ENCODE peak calls at places on chromosomes 3 and 15, in eight cellular contexts. H, I, M, E, B, P, X and A are unnamed samples.

GRCh38 chr3:173191611-173192010 is 50.6 kb upstream of the SPATA16 start:
- DNase-seq in P (no peak), X (no peak), B (no peak), H (no peak), I (no peak), M (peak), E (no peak), A (no peak)

GRCh38 chr3:186307594-186307993 is 54.4 kb downstream of the DGKG start:
- DNase-seq in B (peak), M (peak), E (no peak), I (no peak), X (no peak), H (no peak), P (no peak), A (no peak)

GRCh38 chr3:50575372-50575771 is 6.0 kb downstream of the HEMK1 start:
- DNase-seq in P (no peak), M (peak), E (no peak), X (no peak), I (no peak), H (no peak), B (no peak), A (no peak)

GRCh38 chr15:100572362-100572983 is 29.5 kb downstream of the LINS1 start:
- DNase-seq in X (no peak), M (peak), H (no peak), I (no peak), P (no peak), E (no peak), B (peak), A (no peak)

GRCh38 chr3:181794036-181794790 is 82.5 kb downstream of the SOX2 start:
- DNase-seq in M (no peak), H (no peak), P (no peak), X (no peak), B (no peak), E (no peak), I (no peak), A (no peak)

GRCh38 chr15:34360298-34360697 is 6.7 kb downstream of the LPCAT4 start:
- DNase-seq in H (no peak), P (no peak), B (no peak), E (no peak), M (no peak), I (no peak), X (no peak), A (no peak)

GRCh38 chr3:197023241-197023997 is 6.2 kb downstream of the MELTF start:
- DNase-seq in E (no peak), P (no peak), B (no peak), I (peak), X (no peak), H (no peak), M (no peak), A (no peak)

GRCh38 chr3:134718736-134719135 is 67.9 kb upstream of the KY start:
- DNase-seq in H (no peak), M (peak), E (no peak), P (no peak), B (peak), I (no peak), X (no peak), A (no peak)

GRCh38 chr15:22979699-22980188 is 424 bp downstream of the CYFIP1 start:
- DNase-seq in X (peak), B (peak), M (peak), E (no peak), P (peak), H (peak), I (no peak), A (peak)

GRCh38 chr3:141828487-141829284 is 47.8 kb upstream of the ATP1B3 start:
- DNase-seq in X (no peak), I (no peak), E (peak), H (no peak), B (peak), M (peak), P (no peak), A (peak)

GRCh38 chr15:85120351-85121113 is 138.9 kb downstream of the PDE8A start:
- DNase-seq in B (no peak), M (no peak), I (no peak), H (no peak), X (no peak), E (no peak), P (no peak), A (no peak)

GRCh38 chr15:101126618-101127502 is 125.0 kb downstream of the CHSY1 start:
- DNase-seq in I (no peak), P (no peak), E (no peak), H (no peak), M (peak), X (no peak), B (peak), A (no peak)

GRCh38 chr3:151047636-151048035 is 37.8 kb upstream of the MED12L start:
- DNase-seq in X (no peak), B (peak), H (no peak), E (no peak), P (no peak), M (peak), I (no peak), A (no peak)

GRCh38 chr3:5710718-5711117 is 523.2 kb downstream of the EDEM1 start:
- DNase-seq in M (no peak), H (no peak), E (no peak), B (no peak), P (no peak), I (no peak), X (no peak), A (no peak)

GRCh38 chr3:5707794-5708193 is 520.3 kb downstream of the EDEM1 start:
- DNase-seq in M (no peak), H (no peak), B (no peak), X (no peak), P (no peak), E (no peak), I (no peak), A (no peak)

DNA sequence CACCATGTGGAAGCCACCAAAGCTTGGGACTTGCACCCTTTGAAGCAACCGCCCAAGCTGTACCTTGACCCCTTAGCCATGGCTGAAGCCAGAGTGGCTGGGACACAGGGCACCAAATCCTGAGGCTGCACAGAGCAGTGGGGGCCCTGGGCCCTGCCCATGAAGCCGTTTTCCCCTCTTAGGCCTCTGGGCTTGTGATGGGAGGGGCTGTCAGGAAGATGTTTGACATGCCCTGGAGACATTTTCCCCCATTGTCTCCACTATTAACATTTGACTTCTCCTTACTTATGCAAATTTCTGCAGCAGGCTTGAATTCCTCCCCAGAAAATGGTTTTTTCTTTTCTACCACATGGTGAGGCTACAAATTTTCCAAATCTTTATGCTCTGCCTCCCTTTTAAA is 522.2 kb downstream of the EDEM1 start:
- DNase-seq in I (no peak), E (no peak), P (no peak), B (no peak), X (no peak), H (no peak), M (no peak), A (no peak)
- H3K4me3 ChIP-seq in I (no peak), E (no peak), P (no peak), B (no peak), X (no peak), H (no peak), M (no peak), A (no peak)

DNA sequence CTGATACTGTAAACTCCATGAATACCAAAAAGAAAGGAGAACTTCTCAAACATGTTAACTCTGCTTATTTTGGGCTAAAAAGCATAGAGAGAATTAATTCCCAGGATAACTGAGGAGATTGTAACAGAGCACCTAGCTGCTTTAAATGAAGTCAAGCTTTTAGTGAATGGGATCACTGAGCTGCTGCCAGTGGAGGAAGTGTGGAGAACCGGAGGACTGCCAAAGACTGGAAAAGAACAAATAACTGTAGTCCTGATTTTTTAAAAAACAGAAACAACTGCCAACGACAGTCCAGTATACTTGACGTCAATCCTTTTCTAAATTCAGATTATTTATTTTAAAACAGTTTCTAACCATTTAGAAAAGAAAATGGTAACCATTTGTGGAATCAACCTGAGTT is 3.3 kb downstream of the C3orf70 start:
- DNase-seq in M (no peak), E (no peak), P (no peak), X (no peak), B (no peak), H (no peak), I (no peak), A (no peak)
- H3K4me3 ChIP-seq in M (no peak), E (no peak), P (no peak), X (no peak), B (no peak), H (no peak), I (no peak), A (no peak)

GRCh38 chr3:73601031-73601430 is 23.7 kb downstream of the PDZRN3 start:
- DNase-seq in B (peak), M (peak), E (no peak), X (no peak), P (no peak), I (no peak), H (no peak), A (no peak)
- H3K4me3 ChIP-seq in B (no peak), M (no peak), E (no peak), X (no peak), P (no peak), I (no peak), H (no peak), A (no peak)

DNA sequence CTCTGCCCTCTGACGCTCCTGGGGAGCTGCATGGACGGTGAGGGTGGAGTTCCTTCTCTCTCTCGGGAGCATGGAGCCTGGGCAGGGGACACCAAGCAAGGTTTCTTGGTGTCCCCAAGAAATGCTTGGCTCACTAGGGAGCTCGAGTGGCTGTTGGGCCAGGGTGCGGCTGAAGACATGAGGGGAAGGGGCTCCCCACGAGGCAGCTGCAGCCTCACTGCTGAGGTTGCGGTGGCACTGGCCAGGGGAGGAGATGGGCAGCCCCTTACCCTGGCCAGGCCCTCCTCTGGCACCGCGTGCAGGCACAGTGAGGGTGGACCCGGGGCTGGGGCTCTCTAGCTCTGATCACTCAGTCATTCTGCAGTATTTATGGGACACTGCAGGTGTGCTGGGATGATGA is 43.5 kb upstream of the SLC41A3 start:
- DNase-seq in M (no peak), P (no peak), H (no peak), X (peak), B (no peak), I (no peak), E (no peak), A (peak)
- H3K4me3 ChIP-seq in M (no peak), P (no peak), H (no peak), X (no peak), B (no peak), I (no peak), E (no peak), A (no peak)

DNA sequence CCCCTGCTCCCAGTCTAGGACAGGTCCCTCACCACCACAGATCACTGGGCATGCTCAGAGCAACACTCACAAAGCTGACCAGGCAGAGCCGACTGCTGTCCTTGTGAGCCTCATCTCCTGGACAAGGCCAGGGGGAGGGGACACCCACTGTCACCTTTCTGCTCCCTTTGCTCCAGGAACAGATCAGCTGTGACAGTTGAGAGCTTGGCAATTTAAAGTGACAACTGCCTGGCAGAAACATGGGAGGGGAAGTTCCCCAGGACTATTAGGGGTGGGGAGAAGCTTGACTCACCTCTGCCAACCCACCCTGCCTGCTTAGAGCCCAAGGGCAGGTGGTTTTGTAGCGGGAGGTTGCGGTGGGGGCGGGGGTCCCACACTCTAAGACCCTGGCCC is 80.6 kb downstream of the IQSEC1 start:
- DNase-seq in B (no peak), E (no peak), X (no peak), I (no peak), M (no peak), P (no peak), H (no peak), A (no peak)
- H3K4me3 ChIP-seq in B (no peak), E (no peak), X (no peak), I (no peak), M (no peak), P (no peak), H (no peak), A (no peak)

GRCh38 chr3:149375824-149376196 is 1.6 kb downstream of the TM4SF1 start:
- DNase-seq in H (no peak), E (no peak), P (no peak), M (no peak), I (no peak), B (no peak), X (no peak), A (no peak)
- H3K4me3 ChIP-seq in H (no peak), E (no peak), P (no peak), M (peak), I (peak), B (peak), X (peak), A (no peak)

DNA sequence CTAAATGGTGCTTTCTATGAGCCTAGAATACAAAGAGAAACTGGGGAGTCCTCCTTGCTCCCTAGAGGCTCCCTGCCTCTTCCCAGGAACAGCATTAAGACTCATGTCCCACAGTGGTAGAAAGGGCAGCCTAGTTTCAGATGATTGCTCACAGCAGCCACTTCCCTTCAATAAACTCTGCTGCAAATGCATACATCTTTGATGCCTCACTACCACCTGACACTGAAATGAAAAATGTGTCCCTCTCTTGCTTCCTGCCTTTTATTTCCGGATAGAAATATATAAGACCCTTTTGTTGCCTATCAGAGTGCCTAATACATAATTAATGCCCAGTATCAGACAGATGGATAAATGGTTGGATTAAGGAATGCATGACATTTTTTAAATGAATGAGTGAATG is 362.0 kb downstream of the LRRC3B start:
- DNase-seq in P (no peak), M (no peak), B (no peak), X (no peak), E (no peak), I (no peak), H (no peak), A (no peak)
- H3K4me3 ChIP-seq in P (no peak), M (no peak), B (no peak), X (no peak), E (no peak), I (no peak), H (no peak), A (no peak)

GRCh38 chr15:92886229-92886628 is 13.9 kb upstream of the CHD2 start:
- DNase-seq in E (no peak), H (no peak), I (no peak), M (no peak), X (no peak), P (no peak), B (no peak), A (no peak)

GRCh38 chr15:92884459-92884812 is 15.7 kb upstream of the CHD2 start:
- DNase-seq in I (no peak), P (no peak), E (no peak), B (no peak), H (no peak), X (no peak), M (no peak), A (no peak)

GRCh38 chr15:92884813-92885461 is 15.2 kb upstream of the CHD2 start:
- DNase-seq in M (peak), B (no peak), E (no peak), X (no peak), H (no peak), I (no peak), P (no peak), A (no peak)

GRCh38 chr15:92887869-92888268 is 12.3 kb upstream of the CHD2 start:
- DNase-seq in H (no peak), B (no peak), I (no peak), E (no peak), X (no peak), M (no peak), P (no peak), A (no peak)

GRCh38 chr15:92886815-92887214 is 13.3 kb upstream of the CHD2 start:
- DNase-seq in I (no peak), P (no peak), H (no peak), M (no peak), E (no peak), X (no peak), B (no peak), A (no peak)
- H3K4me3 ChIP-seq in I (peak), P (no peak), H (no peak), M (peak), E (no peak), X (peak), B (peak), A (peak)